ENCODE peak calls at places on chromosomes 1 and 21, in four cellular contexts. O, M, R and A are unnamed samples.

GRCh38 chr1:41773144-41773571 is 145.6 kb downstream of the HIVEP3 start:
- DNase-seq in R (no peak), M (peak; percentile 80), O (no peak), A (peak; percentile 91)

GRCh38 chr1:25797939-25798338 is 2.1 kb upstream of the SELENON start:
- DNase-seq in O (peak; percentile 77), M (no peak), R (peak; percentile 60), A (peak; percentile 32)

GRCh38 chr21:45975017-45975595 is 6.5 kb upstream of the COL6A1 start:
- DNase-seq in M (peak; percentile 43), R (no peak), O (no peak), A (peak; percentile 69)

GRCh38 chr1:1318131-1318652 is 6.3 kb downstream of the INTS11 start:
- DNase-seq in R (no peak), O (peak; percentile 87), M (peak; percentile 95), A (peak; percentile 97)

GRCh38 chr1:26723013-26723991 is 27.5 kb downstream of the ARID1A start:
- DNase-seq in R (no peak), O (peak; percentile 82), M (peak; percentile 99), A (peak; percentile 100)

GRCh38 chr1:66282885-66283284 is 251.1 kb upstream of the SGIP1 start:
- DNase-seq in R (no peak), M (peak; percentile 35), O (no peak), A (no peak)

GRCh38 chr1:152049291-152050073 is 12.7 kb upstream of the S100A11 start:
- DNase-seq in R (no peak), M (peak; percentile 74), O (no peak), A (peak; percentile 88)

GRCh38 chr1:196467230-196467629 is 141.0 kb downstream of the KCNT2 start:
- DNase-seq in R (no peak), O (no peak), M (peak; percentile 2), A (peak; percentile 12)

GRCh38 chr1:94926915-94927404 is at the start of gene CNN3:
- DNase-seq in R (peak; percentile 76), M (peak; percentile 92), O (peak; percentile 97), A (peak; percentile 86)

GRCh38 chr1:12435639-12436344 is 182.2 kb downstream of the DHRS3 start:
- DNase-seq in M (peak; percentile 43), R (no peak), O (no peak), A (peak; percentile 66)

GRCh38 chr1:10794724-10795304 is 1.6 kb downstream of the CASZ1 start:
- DNase-seq in R (no peak), M (no peak), O (no peak), A (no peak)

GRCh38 chr1:186139706-186140105 is 235.3 kb downstream of the TPR start:
- DNase-seq in O (no peak), M (peak; percentile 57), R (no peak), A (peak; percentile 68)

GRCh38 chr1:85681087-85681486 is 27.1 kb downstream of the ZNHIT6 start:
- DNase-seq in M (peak; percentile 68), O (no peak), R (no peak), A (peak; percentile 55)

GRCh38 chr1:36934061-36934460 is 100.3 kb downstream of the GRIK3 start:
- DNase-seq in R (no peak), M (no peak), O (no peak), A (no peak)

GRCh38 chr1:28339551-28339950 is 10.7 kb downstream of the MED18 start:
- DNase-seq in R (no peak), O (no peak), M (no peak), A (no peak)

GRCh38 chr1:23588749-23589505 is 29.6 kb upstream of the ID3 start:
- DNase-seq in M (no peak), R (no peak), O (no peak), A (peak; percentile 21)

GRCh38 chr1:100569888-100570287 is 31.9 kb downstream of the GPR88 start:
- DNase-seq in R (no peak), M (no peak), O (no peak), A (no peak)

GRCh38 chr1:100573960-100574359 is 36.0 kb downstream of the GPR88 start:
- DNase-seq in R (no peak), O (no peak), M (no peak), A (no peak)

GRCh38 chr1:100578201-100578600 is 40.3 kb downstream of the GPR88 start:
- DNase-seq in R (no peak), M (no peak), O (no peak), A (peak; percentile 29)

GRCh38 chr1:100580446-100580845 is 42.5 kb downstream of the GPR88 start:
- DNase-seq in O (no peak), M (peak; percentile 15), R (no peak), A (peak; percentile 33)

GRCh38 chr1:100575406-100575805 is 37.5 kb downstream of the GPR88 start:
- DNase-seq in O (no peak), M (no peak), R (no peak), A (no peak)
- TF ChIP-seq CTCF in O (no peak), M (no peak), R (no peak), A (no peak)

DNA sequence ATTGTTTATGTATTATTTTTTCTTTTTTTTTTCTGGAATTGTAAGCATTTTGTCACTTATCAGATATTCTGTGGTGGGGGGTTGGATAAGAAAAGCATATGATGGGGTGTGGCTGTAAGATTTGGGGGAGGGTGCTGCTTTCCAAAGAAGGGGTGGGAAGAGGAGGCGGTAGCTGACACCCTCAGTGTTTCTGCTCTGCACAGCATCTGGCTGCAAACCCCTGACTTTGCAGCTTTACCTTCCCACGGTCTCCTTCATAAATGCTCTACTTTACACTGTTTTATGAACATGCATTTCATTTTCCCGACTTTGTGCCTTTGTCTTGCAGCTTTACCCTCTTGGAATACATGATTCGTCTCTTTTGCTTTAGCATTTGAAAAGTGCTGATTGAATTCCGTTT is 7.6 kb downstream of the FMN2 start:
- DNase-seq in M (no peak), R (no peak), O (no peak), A (no peak)
- H3K4me3 ChIP-seq in M (no peak overlapping the region), R (no peak overlapping the region), O (no peak overlapping the region), A (no peak overlapping the region)

DNA sequence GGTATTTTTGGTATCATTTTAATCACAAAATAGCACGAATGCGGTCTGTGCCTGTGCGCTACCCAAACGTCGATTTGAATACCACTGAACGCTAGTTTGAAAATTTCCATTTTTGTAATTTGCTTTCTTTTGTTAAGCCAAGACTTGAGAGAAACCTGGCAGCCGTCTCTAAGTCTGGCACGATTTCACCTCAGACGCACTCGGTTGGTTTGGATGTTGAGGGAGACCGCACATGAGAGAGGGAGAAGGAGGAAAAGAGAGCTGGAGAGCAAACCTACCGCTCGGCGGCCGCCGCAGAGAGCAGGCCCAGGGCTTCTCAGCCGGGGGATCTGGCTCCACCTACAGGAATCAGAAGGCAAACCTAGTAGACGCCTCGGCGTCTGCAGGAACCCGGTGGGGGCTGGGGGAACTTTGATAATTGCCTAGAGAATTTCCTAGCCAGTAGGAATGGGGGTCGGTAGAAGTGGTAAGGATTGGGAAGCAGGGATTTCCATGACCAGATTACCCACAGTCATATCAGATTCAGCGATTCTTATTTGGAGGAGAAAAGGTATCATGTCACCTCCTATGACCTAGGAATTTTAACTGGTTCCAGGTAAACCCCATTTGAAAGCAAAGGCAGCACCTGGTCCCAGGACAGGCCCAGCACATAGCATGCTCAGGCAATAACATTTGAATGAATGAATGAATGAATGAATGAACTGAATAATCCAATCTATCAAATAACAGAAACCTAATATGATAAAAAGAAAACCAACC is 83.2 kb downstream of the TM2D1 start:
- DNase-seq in R (peak; percentile 71), M (peak; percentile 24), O (peak; percentile 83), A (peak; percentile 75)
- TF ChIP-seq CTCF in R (peak; percentile 65), M (peak; percentile 55), O (peak; percentile 77), A (peak; percentile 85)

GRCh38 chr1:6023346-6023745 is 22.3 kb upstream of the KCNAB2 start:
- DNase-seq in M (no peak), R (no peak), O (no peak), A (no peak)

GRCh38 chr1:6026095-6026809 is 19.4 kb upstream of the KCNAB2 start:
- DNase-seq in R (peak; percentile 44), M (peak; percentile 30), O (peak; percentile 96), A (no peak)

GRCh38 chr1:6022193-6022592 is 23.5 kb upstream of the KCNAB2 start:
- DNase-seq in O (no peak), R (no peak), M (no peak), A (no peak)

GRCh38 chr1:6025269-6026094 is 20.2 kb upstream of the KCNAB2 start:
- DNase-seq in M (peak; percentile 21), R (no peak), O (no peak), A (no peak)

GRCh38 chr1:6024376-6024775 is 21.3 kb upstream of the KCNAB2 start:
- DNase-seq in O (no peak), R (no peak), M (no peak), A (no peak)
- H3K4me3 ChIP-seq in O (no peak overlapping the region), R (no peak overlapping the region), M (no peak overlapping the region), A (no peak overlapping the region)

DNA sequence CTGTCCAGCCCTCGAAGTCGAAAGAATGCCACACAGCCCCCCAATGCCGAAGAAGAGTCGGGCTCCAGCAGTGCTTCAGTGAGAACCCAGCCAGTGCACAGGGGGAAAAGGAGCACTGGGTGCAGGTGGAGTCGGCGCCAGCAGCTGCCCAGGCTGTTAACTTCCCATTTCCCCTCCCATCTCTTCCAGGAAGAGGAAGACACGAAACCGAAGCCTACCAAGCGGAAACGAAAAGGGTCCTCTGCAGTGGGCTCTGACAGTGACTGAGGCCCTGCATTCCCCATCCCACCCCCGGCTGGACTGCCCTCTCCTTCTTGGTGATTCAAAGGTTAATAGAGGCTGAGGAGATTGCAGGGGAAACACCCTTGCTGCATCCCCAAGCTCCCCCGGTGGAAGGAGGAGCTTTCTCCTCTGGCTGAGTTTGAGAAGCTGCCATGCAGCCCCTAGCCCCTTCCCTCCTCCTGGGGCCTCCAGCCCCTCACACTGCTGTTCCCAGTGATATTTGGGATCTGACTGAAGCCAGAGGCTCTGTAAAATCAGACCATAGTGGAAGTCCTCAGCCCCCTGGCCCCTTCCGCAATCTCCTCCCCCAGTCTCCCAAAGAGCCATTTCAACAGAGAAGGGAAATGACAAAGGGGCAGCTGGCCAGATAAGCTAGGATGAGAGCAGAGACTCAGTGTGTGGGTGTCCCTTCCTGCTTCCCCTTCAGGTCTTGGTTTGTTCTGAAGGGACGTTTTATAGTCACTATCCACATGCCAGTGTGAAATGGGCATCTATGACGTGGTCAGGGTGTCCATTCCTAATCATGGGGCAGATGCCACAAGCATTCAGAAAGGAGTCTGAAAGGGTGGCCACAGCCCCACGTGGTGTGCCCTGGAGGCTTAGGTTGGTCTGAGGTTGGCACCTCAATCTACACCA is 1.9 kb upstream of the SLC27A3 start:
- DNase-seq in R (no peak), M (no peak), O (no peak), A (no peak)
- TF ChIP-seq CTCF in R (no peak), M (no peak), O (no peak), A (no peak)

DNA sequence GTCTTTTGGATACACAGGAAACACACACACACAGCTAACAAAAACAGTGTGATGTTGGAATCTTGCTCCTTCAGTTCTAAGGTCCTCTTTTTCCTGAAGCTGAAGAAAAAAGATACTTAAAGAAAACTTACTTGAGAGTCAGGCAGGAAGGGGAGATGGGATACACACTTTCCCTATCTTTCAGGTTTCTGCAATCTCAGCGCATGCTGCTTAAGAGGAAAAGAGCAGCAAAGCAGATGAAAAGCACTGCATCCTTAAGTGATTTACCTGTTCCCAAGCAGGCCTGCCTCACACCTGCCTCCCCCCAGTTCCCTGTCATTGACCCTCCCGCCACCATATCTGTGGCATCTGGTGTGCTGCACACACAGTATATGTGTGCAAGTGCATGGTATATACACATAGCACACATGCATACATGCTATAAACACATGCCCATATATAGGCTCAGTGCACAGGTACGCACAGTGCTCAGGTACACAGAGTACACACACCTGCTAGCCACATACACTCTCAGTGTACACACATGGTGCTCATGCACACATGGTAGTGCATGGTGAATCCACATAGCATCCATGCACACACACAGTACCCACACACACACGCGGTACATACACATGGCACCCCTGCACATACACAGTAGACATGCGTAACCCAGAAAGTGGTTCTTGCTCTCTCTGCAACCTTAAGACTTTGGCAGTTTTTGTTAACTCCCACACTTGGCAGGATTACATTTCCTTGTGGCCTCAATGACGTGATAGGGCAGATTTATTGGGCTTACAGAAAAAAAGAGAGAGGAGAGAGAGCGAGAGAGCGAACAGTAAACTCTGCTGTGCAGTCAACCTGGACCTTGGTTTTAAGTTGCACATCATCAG is 166.9 kb downstream of the TOMM20 start:
- DNase-seq in R (no peak), M (peak; percentile 96), O (no peak), A (peak; percentile 99)
- H3K4me3 ChIP-seq in R (no peak overlapping the region), M (no peak overlapping the region), O (no peak overlapping the region), A (no peak overlapping the region)

GRCh38 chr1:77143529-77144121 is 75.6 kb downstream of the PIGK start:
- DNase-seq in M (peak; percentile 1), R (peak; percentile 1), O (no peak), A (peak; percentile 23)
- TF ChIP-seq CTCF in M (peak; percentile 45), R (peak; percentile 50), O (peak; percentile 30), A (peak; percentile 38)